ENCODE peak calls at places on chromosome 1, in six cellular contexts. One of them, this sample, is unnamed.

GRCh38 chr1:27099904-27100796 is 54.8 kb downstream of the SLC9A1 start:
- DNase-seq in HCT116: no peak
- DNase-seq in neural progenitor cell: peak; percentile 41
- DNase-seq in OCI-LY7: no peak
- DNase-seq in SK-N-SH: peak; percentile 55
- DNase-seq in PC-3: no peak
- DNase-seq in this sample: no peak

GRCh38 chr1:232635778-232636356 is 5.9 kb upstream of the SIPA1L2 start:
- DNase-seq in HCT116: no peak
- DNase-seq in neural progenitor cell: peak; percentile 66
- DNase-seq in OCI-LY7: peak; percentile 78
- DNase-seq in SK-N-SH: peak; percentile 60
- DNase-seq in PC-3: peak; percentile 85
- DNase-seq in this sample: peak; percentile 81

GRCh38 chr1:67688526-67689219 is 3.7 kb downstream of the GADD45A start:
- DNase-seq in HCT116: no peak
- DNase-seq in neural progenitor cell: peak; percentile 41
- DNase-seq in OCI-LY7: no peak
- DNase-seq in SK-N-SH: no peak
- DNase-seq in PC-3: peak; percentile 54
- DNase-seq in this sample: no peak

GRCh38 chr1:30884723-30885122 is 23.8 kb downstream of the SDC3 start:
- DNase-seq in HCT116: no peak
- DNase-seq in neural progenitor cell: no peak
- DNase-seq in OCI-LY7: no peak
- DNase-seq in SK-N-SH: no peak
- DNase-seq in PC-3: no peak
- DNase-seq in this sample: no peak

GRCh38 chr1:56788588-56788987 is 30.6 kb downstream of the FYB2 start:
- DNase-seq in HCT116: no peak
- DNase-seq in neural progenitor cell: no peak
- DNase-seq in OCI-LY7: no peak
- DNase-seq in SK-N-SH: peak; percentile 9
- DNase-seq in PC-3: peak; percentile 6
- DNase-seq in this sample: no peak

GRCh38 chr1:230891413-230891812 is 23.1 kb upstream of the C1orf198 start:
- DNase-seq in HCT116: no peak
- DNase-seq in neural progenitor cell: peak; percentile 71
- DNase-seq in OCI-LY7: no peak
- DNase-seq in SK-N-SH: no peak
- DNase-seq in PC-3: peak; percentile 28
- DNase-seq in this sample: no peak

GRCh38 chr1:42137766-42138165 is 15.4 kb upstream of the GUCA2B start:
- DNase-seq in HCT116: no peak
- DNase-seq in neural progenitor cell: no peak
- DNase-seq in OCI-LY7: no peak
- DNase-seq in SK-N-SH: no peak
- DNase-seq in PC-3: no peak
- DNase-seq in this sample: no peak

GRCh38 chr1:218878369-218878768 is 295.3 kb upstream of the LYPLAL1 start:
- DNase-seq in HCT116: no peak
- DNase-seq in neural progenitor cell: no peak
- DNase-seq in OCI-LY7: no peak
- DNase-seq in SK-N-SH: no peak
- DNase-seq in PC-3: peak; percentile 71
- DNase-seq in this sample: no peak

GRCh38 chr1:100353073-100353801 is 931 bp downstream of the CDC14A start:
- DNase-seq in HCT116: no peak
- DNase-seq in neural progenitor cell: peak; percentile 83
- DNase-seq in OCI-LY7: peak; percentile 59
- DNase-seq in SK-N-SH: peak; percentile 54
- DNase-seq in PC-3: no peak
- DNase-seq in this sample: peak; percentile 14

GRCh38 chr1:226903819-226904710 is 33.6 kb downstream of the PSEN2 start:
- DNase-seq in HCT116: no peak
- DNase-seq in neural progenitor cell: no peak
- DNase-seq in OCI-LY7: no peak
- DNase-seq in SK-N-SH: no peak
- DNase-seq in PC-3: no peak
- DNase-seq in this sample: no peak

GRCh38 chr1:200963076-200963475 is 60.4 kb downstream of the KIF21B start:
- DNase-seq in HCT116: no peak
- DNase-seq in neural progenitor cell: no peak
- DNase-seq in OCI-LY7: no peak
- DNase-seq in SK-N-SH: no peak
- DNase-seq in PC-3: no peak
- DNase-seq in this sample: no peak

GRCh38 chr1:93904228-93904627 is 5.0 kb downstream of the GCLM start:
- DNase-seq in HCT116: no peak
- DNase-seq in neural progenitor cell: no peak
- DNase-seq in OCI-LY7: peak; percentile 53
- DNase-seq in SK-N-SH: no peak
- DNase-seq in PC-3: no peak
- DNase-seq in this sample: peak; percentile 26
- H3K4me3 ChIP-seq in HCT116: no peak overlapping the region
- H3K4me3 ChIP-seq in neural progenitor cell: no peak overlapping the region
- H3K4me3 ChIP-seq in OCI-LY7: peak overlapping the region; percentile 33
- H3K4me3 ChIP-seq in SK-N-SH: no peak overlapping the region
- H3K4me3 ChIP-seq in PC-3: no peak overlapping the region
- H3K4me3 ChIP-seq in this sample: no peak overlapping the region

DNA sequence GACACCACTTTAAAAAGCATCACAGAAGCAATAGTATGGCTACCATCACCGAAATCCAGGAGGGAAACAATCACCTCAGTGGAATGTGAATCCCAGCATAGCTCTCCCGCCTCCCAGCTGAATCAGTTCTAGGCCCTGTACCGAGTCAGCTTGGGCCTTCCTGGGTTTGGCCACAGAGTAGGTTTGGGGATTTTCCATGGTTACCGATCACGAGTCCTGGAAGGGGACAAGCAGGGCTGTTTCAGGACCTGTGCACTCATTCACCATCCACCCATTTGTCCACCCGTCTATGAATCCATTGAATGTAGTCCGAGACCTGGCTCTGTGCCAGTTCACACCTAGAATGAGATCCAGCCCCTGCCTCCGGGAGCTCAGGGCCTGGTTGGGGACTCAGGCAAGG is 94.2 kb downstream of the ARHGEF10L start:
- DNase-seq in HCT116: no peak
- DNase-seq in neural progenitor cell: no peak
- DNase-seq in OCI-LY7: no peak
- DNase-seq in SK-N-SH: no peak
- DNase-seq in PC-3: peak; percentile 59
- DNase-seq in this sample: no peak
- TF ChIP-seq EZH2phosphoT487 in HCT116: no peak
- TF ChIP-seq EZH2phosphoT487 in neural progenitor cell: no peak
- TF ChIP-seq EZH2phosphoT487 in OCI-LY7: no peak
- TF ChIP-seq EZH2phosphoT487 in SK-N-SH: no peak
- TF ChIP-seq EZH2phosphoT487 in PC-3: no peak
- TF ChIP-seq EZH2phosphoT487 in this sample: no peak

GRCh38 chr1:178529364-178530036 is 16.6 kb downstream of the TEX35 start:
- DNase-seq in HCT116: no peak
- DNase-seq in neural progenitor cell: no peak
- DNase-seq in OCI-LY7: no peak
- DNase-seq in SK-N-SH: no peak
- DNase-seq in PC-3: no peak
- DNase-seq in this sample: no peak
- H3K4me2 ChIP-seq in HCT116: peak overlapping the region; percentile 49
- H3K4me2 ChIP-seq in neural progenitor cell: no peak overlapping the region
- H3K4me2 ChIP-seq in OCI-LY7: no peak overlapping the region
- H3K4me2 ChIP-seq in SK-N-SH: no peak overlapping the region
- H3K4me2 ChIP-seq in PC-3: peak overlapping the region; percentile 65
- H3K4me2 ChIP-seq in this sample: no peak overlapping the region

DNA sequence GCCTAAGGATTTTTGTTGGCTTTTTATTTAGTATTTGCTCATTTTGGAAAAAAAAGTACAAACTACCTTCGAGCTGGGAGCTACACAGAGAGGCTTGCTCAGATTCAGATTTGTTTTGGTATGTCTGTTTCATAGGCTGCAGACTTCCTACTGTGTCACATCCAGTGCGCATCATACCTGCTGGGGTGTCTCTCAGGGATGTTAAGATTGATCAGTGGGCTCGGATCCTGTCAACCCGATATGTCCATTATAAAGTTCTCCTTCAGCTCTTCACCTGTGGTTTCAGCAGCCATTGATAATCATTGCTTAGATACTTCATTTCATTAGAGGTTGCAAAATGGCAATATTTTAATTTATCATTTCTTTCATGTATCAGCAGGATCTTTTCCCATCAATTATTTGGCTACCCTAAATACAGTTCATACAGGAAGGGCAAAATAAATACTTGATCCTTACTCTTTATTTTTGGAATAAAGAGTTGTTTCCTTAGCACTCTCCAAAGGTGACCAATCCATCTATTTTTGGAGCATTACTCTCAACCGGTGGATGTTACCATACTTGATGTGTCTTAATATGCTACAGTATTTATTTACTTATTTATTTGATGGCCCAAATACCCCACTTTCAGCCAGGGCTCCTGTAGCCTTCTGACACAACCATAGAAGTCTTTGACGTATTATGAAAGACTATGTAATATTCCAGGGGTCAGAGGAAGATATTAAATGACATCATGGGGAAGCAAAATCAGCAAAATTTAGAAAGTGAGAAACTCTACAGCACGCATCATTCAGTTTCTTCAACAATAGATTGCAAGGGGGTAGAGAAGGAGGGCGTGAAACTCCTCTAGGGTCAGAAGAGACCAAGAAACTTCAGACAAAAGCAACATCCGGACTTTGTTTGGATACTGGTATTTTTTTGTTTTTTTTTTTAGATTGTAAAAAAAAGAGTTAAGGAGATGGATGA is 55.3 kb upstream of the HNRNPU start:
- DNase-seq in HCT116: no peak
- DNase-seq in neural progenitor cell: no peak
- DNase-seq in OCI-LY7: peak; percentile 71
- DNase-seq in SK-N-SH: no peak
- DNase-seq in PC-3: no peak
- DNase-seq in this sample: no peak
- H3K4me3 ChIP-seq in HCT116: peak overlapping the region; percentile 49
- H3K4me3 ChIP-seq in neural progenitor cell: peak overlapping the region; percentile 60
- H3K4me3 ChIP-seq in OCI-LY7: peak overlapping the region; percentile 62
- H3K4me3 ChIP-seq in SK-N-SH: peak overlapping the region; percentile 59
- H3K4me3 ChIP-seq in PC-3: peak overlapping the region; percentile 73
- H3K4me3 ChIP-seq in this sample: peak overlapping the region; percentile 55

GRCh38 chr1:19156676-19157075 is 53.4 kb downstream of the UBR4 start:
- DNase-seq in HCT116: no peak
- DNase-seq in neural progenitor cell: no peak
- DNase-seq in OCI-LY7: no peak
- DNase-seq in SK-N-SH: no peak
- DNase-seq in PC-3: peak; percentile 94
- DNase-seq in this sample: no peak
- TF ChIP-seq EZH2phosphoT487 in HCT116: no peak
- TF ChIP-seq EZH2phosphoT487 in neural progenitor cell: no peak
- TF ChIP-seq EZH2phosphoT487 in OCI-LY7: no peak
- TF ChIP-seq EZH2phosphoT487 in SK-N-SH: no peak
- TF ChIP-seq EZH2phosphoT487 in PC-3: no peak
- TF ChIP-seq EZH2phosphoT487 in this sample: no peak

This sample was measured in MM.1S.